ENCODE peak calls at places on chromosome 22, in nine cellular contexts. S is GM23248; E is iPS DF 19.7; O is head of caudate nucleus; F is WTC11; U is stimulated activated CD8-positive, alpha-beta memory T cell treated with anti-CD3 and anti-CD28 coated beads, Interleukin-15, amount 100 ng/mL, for 4 hours; Z is Daoy; N is tibial artery; G is CD4-positive, alpha-beta T cell. V is an unnamed sample.

GRCh38 chr22:38860291-38861169 is 11.5 kb downstream of the CBX6 start:
- DNase-seq in U (no peak), N (peak; percentile 42), S (no peak), F (peak; percentile 46), O (no peak), G (no peak), Z (no peak), E (no peak), V (no peak)

GRCh38 chr22:46802608-46803027 is 40.2 kb downstream of the TBC1D22A start:
- DNase-seq in G (no peak), O (no peak), U (no peak), S (no peak), F (no peak), Z (no peak), E (no peak), N (peak; percentile 49), V (no peak)

GRCh38 chr22:23782649-23783048 is 4.1 kb upstream of the SMARCB1 start:
- DNase-seq in O (no peak), F (no peak), U (no peak), Z (no peak), G (no peak), N (no peak), E (no peak), S (no peak), V (no peak)

GRCh38 chr22:43396321-43396933 is 15.4 kb upstream of the MPPED1 start:
- DNase-seq in F (no peak), U (no peak), G (no peak), O (no peak), E (no peak), Z (no peak), S (no peak), N (no peak), V (no peak)

GRCh38 chr22:19714320-19715252 is at the start of gene SEPTIN5:
- DNase-seq in Z (no peak), N (no peak), U (no peak), S (peak; percentile 50), E (no peak), F (no peak), O (peak; percentile 53), G (no peak), V (no peak)

GRCh38 chr22:42396621-42397331 is 35.4 kb downstream of the NFAM1 start:
- DNase-seq in O (no peak), U (no peak), G (no peak), S (no peak), E (no peak), N (peak; percentile 76), F (peak; percentile 41), Z (peak; percentile 30), V (no peak)

GRCh38 chr22:23315341-23315917 is 135.1 kb downstream of the BCR start:
- DNase-seq in S (peak; percentile 64), N (peak; percentile 72), U (peak; percentile 4), O (peak; percentile 83), G (peak; percentile 42), E (no peak), Z (peak; percentile 23), F (peak; percentile 83), V (peak; percentile 66)

GRCh38 chr22:44931077-44931540 is 78.7 kb downstream of the PHF21B start:
- DNase-seq in E (no peak), G (no peak), U (no peak), N (no peak), O (peak; percentile 42), Z (peak; percentile 50), S (peak; percentile 59), F (no peak), V (peak; percentile 54)

GRCh38 chr22:42929838-42930155 is 72.7 kb upstream of the ARFGAP3 start:
- DNase-seq in Z (no peak), U (no peak), G (no peak), S (peak; percentile 39), E (no peak), O (no peak), F (no peak), N (no peak), V (no peak)

GRCh38 chr22:17672417-17672991 is 33.9 kb downstream of the BCL2L13 start:
- DNase-seq in S (no peak), F (no peak), G (no peak), O (no peak), Z (no peak), N (no peak), U (no peak), E (no peak), V (no peak)

GRCh38 chr22:49937758-49938564 is 19.5 kb downstream of the CRELD2 start:
- DNase-seq in N (no peak), E (no peak), F (no peak), U (no peak), S (no peak), O (peak; percentile 87), G (no peak), Z (no peak), V (peak; percentile 67)

GRCh38 chr22:19877626-19878339 is 23.1 kb upstream of the GNB1L start:
- DNase-seq in O (no peak), Z (peak; percentile 39), E (no peak), F (peak; percentile 9), U (no peak), G (no peak), S (no peak), N (no peak), V (peak; percentile 31)

GRCh38 chr22:33766056-33766455 is 154.2 kb downstream of the LARGE1 start:
- DNase-seq in O (no peak), S (no peak), N (no peak), G (no peak), F (no peak), Z (no peak), U (no peak), E (no peak), V (peak; percentile 36)

GRCh38 chr22:31490496-31490925 is 869 bp upstream of the EIF4ENIF1 start:
- DNase-seq in Z (peak; percentile 85), U (peak; percentile 15), G (peak; percentile 51), F (peak; percentile 32), N (peak; percentile 70), O (peak; percentile 61), S (peak; percentile 85), E (no peak), V (no peak)

GRCh38 chr22:41469218-41469851 is 418 bp downstream of the ACO2 start:
- DNase-seq in U (no peak), F (peak; percentile 34), G (peak; percentile 21), S (no peak), N (no peak), O (no peak), Z (peak; percentile 42), E (no peak), V (no peak)

GRCh38 chr22:23225724-23226496 is 45.6 kb downstream of the BCR start:
- DNase-seq in F (no peak), E (no peak), Z (peak; percentile 65), S (peak; percentile 89), N (peak; percentile 91), U (no peak), G (peak; percentile 60), O (no peak), V (no peak)

GRCh38 chr22:32324505-32325415 is 32.9 kb upstream of the RFPL3 start:
- DNase-seq in G (no peak), N (peak; percentile 44), Z (no peak), S (no peak), E (no peak), O (no peak), U (no peak), F (no peak), V (no peak)

GRCh38 chr22:49303781-49304461 is 523.8 kb downstream of the BRD1 start:
- DNase-seq in F (no peak), U (no peak), Z (no peak), G (no peak), E (no peak), N (peak; percentile 40), S (no peak), O (peak; percentile 17), V (no peak)

GRCh38 chr22:22372063-22372462 is 127.5 kb downstream of the VPREB1 start:
- DNase-seq in E (no peak), Z (no peak), S (no peak), O (no peak), G (no peak), U (no peak), F (no peak), N (no peak), V (no peak)

GRCh38 chr22:44458044-44459020 is 39.7 kb downstream of the RTL6 start:
- DNase-seq in U (no peak), Z (no peak), E (no peak), F (no peak), N (no peak), S (no peak), G (no peak), O (no peak), V (no peak)

GRCh38 chr22:31615481-31615840 is 46.6 kb downstream of the PISD start:
- DNase-seq in U (no peak), E (no peak), N (no peak), Z (no peak), F (no peak), G (no peak), S (no peak), O (no peak), V (no peak)

GRCh38 chr22:37880668-37881440 is 25.2 kb upstream of the MICALL1 start:
- DNase-seq in S (peak; percentile 81), E (no peak), O (peak; percentile 80), G (no peak), U (no peak), Z (no peak), F (no peak), N (no peak), V (peak; percentile 75)

GRCh38 chr22:38314140-38314991 is 2.9 kb downstream of the CSNK1E start:
- DNase-seq in G (no peak), O (peak; percentile 40), N (peak; percentile 69), U (no peak), S (peak; percentile 51), Z (peak; percentile 24), E (no peak), F (no peak), V (no peak)

GRCh38 chr22:46078241-46079092 is 71.9 kb upstream of the PPARA start:
- DNase-seq in N (peak; percentile 90), G (no peak), E (no peak), Z (peak; percentile 92), O (peak; percentile 79), F (peak; percentile 10), S (peak; percentile 95), U (no peak), V (peak; percentile 90)